ENCODE peak calls at places on chromosomes 11 and 22, in four cellular contexts. X, R, S and G are unnamed samples.

GRCh38 chr11:131748146-131749050 is 378.0 kb downstream of the NTM start:
- DNase-seq in X (peak; percentile 74), S (no peak), R (peak; percentile 67), G (peak; percentile 53)

GRCh38 chr22:40183029-40183581 is 5.4 kb downstream of the TNRC6B start:
- DNase-seq in R (no peak), S (no peak), X (no peak), G (no peak)

GRCh38 chr11:37908224-37908558 is 1310.2 kb upstream of the RAG2 start:
- DNase-seq in X (no peak), R (no peak), S (no peak), G (peak; percentile 3)

GRCh38 chr11:8531312-8531711 is 62.7 kb downstream of the STK33 start:
- DNase-seq in R (peak; percentile 76), X (no peak), S (no peak), G (no peak)

GRCh38 chr11:73729594-73730206 is 31.2 kb downstream of the RAB6A start:
- DNase-seq in R (peak; percentile 40), S (peak; percentile 33), X (peak; percentile 67), G (peak; percentile 49)

GRCh38 chr11:62306227-62306626 is 7.4 kb upstream of the SCGB1D4 start:
- DNase-seq in X (no peak), R (no peak), S (no peak), G (no peak)

GRCh38 chr11:95593101-95593500 is 196.5 kb downstream of the FAM76B start:
- DNase-seq in R (no peak), S (no peak), X (no peak), G (no peak)

GRCh38 chr11:44033411-44033850 is 14.3 kb upstream of the ACCSL start:
- DNase-seq in S (no peak), R (no peak), X (no peak), G (no peak)

GRCh38 chr22:22110548-22111266 is 128.1 kb upstream of the TOP3B start:
- DNase-seq in S (no peak), R (peak; percentile 76), X (peak; percentile 63), G (peak; percentile 94)

GRCh38 chr11:134562176-134562575 is 150.1 kb upstream of the B3GAT1 start:
- DNase-seq in X (no peak), S (no peak), R (no peak), G (no peak)

GRCh38 chr22:24938741-24939341 is 7.7 kb downstream of the LHFPL7 start:
- DNase-seq in R (peak; percentile 76), S (no peak), X (peak; percentile 27), G (peak; percentile 26)

GRCh38 chr22:40965936-40966557 is 14.9 kb downstream of the RBX1 start:
- DNase-seq in R (no peak), X (no peak), S (no peak), G (no peak)

GRCh38 chr11:60946601-60947265 is 5.2 kb downstream of the SLC15A3 start:
- DNase-seq in X (no peak), R (no peak), S (no peak), G (no peak)

GRCh38 chr22:27489265-27489675 is 312.3 kb downstream of the MN1 start:
- DNase-seq in S (no peak), X (no peak), R (peak; percentile 54), G (no peak)

GRCh38 chr11:134486106-134486505 is 74.1 kb upstream of the B3GAT1 start:
- DNase-seq in R (no peak), X (no peak), S (no peak), G (no peak)

GRCh38 chr11:93735627-93736026 is 5.7 kb downstream of the TAF1D start:
- DNase-seq in S (no peak), R (no peak), X (no peak), G (no peak)

GRCh38 chr11:72594493-72595291 is 79.5 kb downstream of the PDE2A start:
- DNase-seq in S (no peak), X (no peak), R (no peak), G (no peak)

GRCh38 chr11:10058356-10058755 is 235.7 kb downstream of the SBF2 start:
- DNase-seq in R (no peak), X (no peak), S (no peak), G (no peak)

GRCh38 chr22:50531546-50532352 is 1.9 kb upstream of the TYMP start:
- DNase-seq in X (peak; percentile 68), S (no peak), R (peak; percentile 90), G (no peak)

GRCh38 chr22:27207907-27208306 is 550.5 kb downstream of the MIAT start:
- DNase-seq in X (no peak), S (no peak), R (no peak), G (no peak)

GRCh38 chr11:67120881-67121710 is 2.0 kb downstream of the KDM2A start:
- DNase-seq in X (no peak), R (no peak), S (no peak), G (peak; percentile 31)

GRCh38 chr11:68965901-68966868 is 14.6 kb downstream of the MRGPRD start:
- DNase-seq in S (no peak), R (no peak), X (no peak), G (no peak)

GRCh38 chr11:114060402-114061052 is 1.0 kb downstream of the ZBTB16 start:
- DNase-seq in R (peak; percentile 67), S (no peak), X (peak; percentile 38), G (peak; percentile 32)

GRCh38 chr11:2675540-2675939 is 24.3 kb downstream of the KCNQ1OT1 start:
- DNase-seq in R (peak; percentile 90), X (no peak), S (no peak), G (no peak)

GRCh38 chr11:75816561-75817239 is 1.7 kb downstream of the UVRAG start:
- DNase-seq in R (no peak), S (no peak), X (no peak), G (no peak)

GRCh38 chr11:2741377-2742131 is 41.8 kb upstream of the KCNQ1OT1 start:
- DNase-seq in X (no peak), R (no peak), S (no peak), G (peak; percentile 29)

GRCh38 chr11:90204832-90205646 is 17.8 kb downstream of the CHORDC1 start:
- DNase-seq in R (peak; percentile 34), X (no peak), S (no peak), G (peak; percentile 56)

GRCh38 chr11:8800498-8801110 is 110.4 kb upstream of the AKIP1 start:
- DNase-seq in S (no peak), X (no peak), R (no peak), G (no peak)

GRCh38 chr11:72189448-72190250 is 2.3 kb upstream of the FOLR1 start:
- DNase-seq in S (no peak), X (no peak), R (peak; percentile 27), G (no peak)

GRCh38 chr11:73323464-73323863 is 15.4 kb downstream of the ARHGEF17 start:
- DNase-seq in S (no peak), R (peak; percentile 54), X (peak; percentile 84), G (no peak)

GRCh38 chr11:97909544-97910394 is 1111.0 kb upstream of the CNTN5 start:
- DNase-seq in X (no peak), S (no peak), R (no peak), G (no peak)

GRCh38 chr11:69867076-69868002 is 48.1 kb upstream of the FGF3 start:
- DNase-seq in X (no peak), S (no peak), R (peak; percentile 33), G (no peak)

GRCh38 chr22:30250713-30251267 is 4.2 kb upstream of the LIF start:
- DNase-seq in S (no peak), R (peak; percentile 55), X (no peak), G (no peak)

GRCh38 chr11:134040386-134041297 is 28.2 kb upstream of the JAM3 start:
- DNase-seq in R (no peak), S (no peak), X (no peak), G (no peak)

GRCh38 chr11:83278351-83278750 is 7.8 kb downstream of the CCDC90B start:
- DNase-seq in X (no peak), S (no peak), R (no peak), G (no peak)

GRCh38 chr11:40029406-40029805 is 1430.0 kb downstream of the LRRC4C start:
- DNase-seq in R (no peak), S (no peak), X (no peak), G (no peak)

DNA sequence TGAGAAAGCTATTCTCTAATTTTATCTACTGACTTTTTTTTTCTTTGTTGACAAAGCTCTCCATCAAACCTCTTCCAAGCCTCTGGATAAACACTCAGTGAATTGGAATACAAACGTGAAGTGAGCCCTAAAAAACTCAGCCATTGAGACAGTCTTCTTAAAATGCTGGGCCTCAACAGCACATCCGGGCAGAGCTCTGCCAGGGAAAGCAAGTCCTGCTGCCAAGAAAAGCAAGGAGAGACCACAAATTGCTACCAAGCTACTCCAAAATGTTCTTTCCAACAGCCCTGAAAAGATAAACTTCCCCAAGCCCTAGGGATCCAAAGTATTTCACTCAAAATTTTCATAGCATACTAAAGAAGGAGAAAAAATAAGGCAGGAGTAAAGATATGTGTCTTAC is 7.8 kb upstream of the SLC1A2 start:
- DNase-seq in X (no peak), R (no peak), S (no peak), G (no peak)
- TF ChIP-seq TEAD4 in X (no peak), R (no peak), S (no peak), G (no peak)

GRCh38 chr11:120133216-120134105 is 4.5 kb downstream of the TRIM29 start:
- DNase-seq in S (no peak), R (peak; percentile 27), X (no peak), G (no peak)
- TF ChIP-seq TEAD4 in S (no peak), R (no peak), X (no peak), G (no peak)

GRCh38 chr22:23800297-23801237 is 13.8 kb downstream of the SMARCB1 start:
- DNase-seq in R (no peak), X (no peak), S (no peak), G (no peak)
- TF ChIP-seq TEAD4 in R (no peak), X (no peak), S (no peak), G (no peak)

GRCh38 chr22:47543447-47543846 is 781.0 kb downstream of the TBC1D22A start:
- DNase-seq in R (no peak), S (no peak), X (no peak), G (no peak)

GRCh38 chr22:47548953-47549740 is 786.7 kb downstream of the TBC1D22A start:
- DNase-seq in R (no peak), S (no peak), X (no peak), G (no peak)

GRCh38 chr22:47547881-47548630 is 785.6 kb downstream of the TBC1D22A start:
- DNase-seq in R (no peak), X (no peak), S (no peak), G (no peak)

GRCh38 chr22:47547239-47547661 is 784.8 kb downstream of the TBC1D22A start:
- DNase-seq in R (no peak), X (no peak), S (no peak), G (no peak)

GRCh38 chr22:47544696-47545095 is 782.2 kb downstream of the TBC1D22A start:
- DNase-seq in X (no peak), S (no peak), R (no peak), G (no peak)
- TF ChIP-seq TEAD4 in X (no peak), S (no peak), R (no peak), G (no peak)

GRCh38 chr11:12410006-12410728 is 32.8 kb downstream of the PARVA start:
- DNase-seq in R (peak; percentile 30), S (no peak), X (peak; percentile 22), G (no peak)
- TF ChIP-seq TEAD4 in R (no peak), S (no peak), X (no peak), G (no peak)